ENCODE peak calls at places on chromosomes 12 and 14, in six cellular contexts. O is GM12878, I is K562, Q is SK-N-SH, Z is H1, W is HepG2. T is an unnamed sample.

GRCh38 chr12:203462-204260 is 10.3 kb downstream of the SLC6A12 start:
- DNase-seq in Q (peak; percentile 93), I (peak; percentile 62), W (no peak), Z (no peak), O (no peak), T (no peak)

GRCh38 chr12:52197371-52198231 is 5.8 kb upstream of the KRT80 start:
- DNase-seq in I (no peak), Z (no peak), Q (no peak), W (no peak), O (no peak), T (peak; percentile 96)

GRCh38 chr14:76346391-76347160 is 29.4 kb upstream of the ESRRB start:
- DNase-seq in Z (no peak), W (peak; percentile 19), I (no peak), Q (no peak), O (peak; percentile 2), T (no peak)

GRCh38 chr14:83463500-83464098 is 1929.9 kb upstream of the SEL1L start:
- DNase-seq in O (no peak), Z (peak; percentile 5), I (peak; percentile 10), Q (peak; percentile 7), W (peak; percentile 12), T (peak; percentile 70)

GRCh38 chr12:126747530-126748149 is 1519.3 kb upstream of the TMEM132C start:
- DNase-seq in I (peak; percentile 81), O (no peak), W (peak; percentile 9), Q (peak; percentile 69), Z (no peak), T (peak; percentile 21)

GRCh38 chr12:99253068-99253467 is 394.5 kb upstream of the GARIN6 start:
- DNase-seq in Z (no peak), Q (peak; percentile 2), O (no peak), W (peak; percentile 7), I (no peak), T (no peak)

GRCh38 chr12:44748950-44749468 is 127.1 kb downstream of the NELL2 start:
- DNase-seq in Z (no peak), W (no peak), O (no peak), I (no peak), Q (no peak), T (no peak)

GRCh38 chr14:91554535-91555332 is 44.6 kb upstream of the PPP4R3A start:
- DNase-seq in O (no peak), Q (no peak), I (no peak), Z (no peak), W (peak; percentile 82), T (no peak)

GRCh38 chr14:77151918-77152588 is 10.5 kb upstream of the ZDHHC22 start:
- DNase-seq in I (peak; percentile 19), O (no peak), Z (no peak), Q (peak; percentile 61), W (no peak), T (no peak)

GRCh38 chr12:10016881-10017280 is 6.5 kb downstream of the CLEC12B start:
- DNase-seq in I (no peak), W (no peak), Q (no peak), Z (no peak), O (no peak), T (no peak)

GRCh38 chr12:32896438-32897275 is at the start of gene PKP2:
- DNase-seq in W (peak; percentile 80), O (no peak), Z (peak; percentile 70), Q (peak; percentile 96), I (peak; percentile 97), T (no peak)

GRCh38 chr12:12636641-12637040 is 25.0 kb downstream of the CREBL2 start:
- DNase-seq in O (no peak), Z (no peak), Q (no peak), I (no peak), W (no peak), T (no peak)

GRCh38 chr14:69620211-69620611 is 8.8 kb downstream of the SUSD6 start:
- DNase-seq in W (no peak), Q (no peak), O (no peak), I (no peak), Z (no peak), T (peak; percentile 23)

GRCh38 chr14:99254391-99255009 is 17.5 kb downstream of the BCL11B start:
- DNase-seq in Q (no peak), Z (no peak), O (no peak), I (no peak), W (no peak), T (no peak)

GRCh38 chr14:99252443-99252939 is 19.5 kb downstream of the BCL11B start:
- DNase-seq in O (no peak), Z (no peak), I (no peak), Q (no peak), W (no peak), T (no peak)

GRCh38 chr14:99252940-99253868 is 18.8 kb downstream of the BCL11B start:
- DNase-seq in Q (no peak), Z (no peak), I (no peak), W (no peak), O (no peak), T (no peak)

GRCh38 chr14:99255621-99256482 is 16.1 kb downstream of the BCL11B start:
- DNase-seq in W (no peak), I (no peak), Z (no peak), Q (no peak), O (no peak), T (no peak)

DNA sequence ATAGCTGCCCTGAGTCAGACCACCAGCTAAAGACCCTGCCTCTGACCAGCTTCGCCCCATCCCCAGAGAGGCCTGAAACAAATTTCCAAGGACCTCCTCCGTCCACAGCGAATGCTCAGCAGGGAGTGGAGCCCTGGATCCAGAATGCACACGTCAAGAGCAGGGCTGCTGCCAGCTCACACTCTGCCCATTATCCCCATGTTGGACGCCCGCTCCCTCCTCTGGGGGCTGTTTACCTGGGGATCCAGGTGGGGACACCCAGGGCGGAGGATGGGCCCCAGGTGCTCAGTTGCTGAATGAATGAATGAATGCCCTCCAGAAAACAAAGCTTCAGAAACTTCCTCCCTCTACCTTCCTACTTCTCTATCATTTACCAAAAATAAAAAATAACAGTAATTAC is 18.1 kb downstream of the BCL11B start:
- DNase-seq in W (no peak), Z (no peak), O (no peak), Q (no peak), I (no peak), T (no peak)
- H3K27ac ChIP-seq in W (no peak overlapping the region), Z (no peak overlapping the region), O (no peak overlapping the region), Q (no peak overlapping the region), I (no peak overlapping the region), T (no peak overlapping the region)

GRCh38 chr14:103078420-103078749 is 5.6 kb upstream of the LBHD2 start:
- DNase-seq in I (peak; percentile 67), Z (peak; percentile 60), O (peak; percentile 48), Q (peak; percentile 86), W (peak; percentile 73), T (peak; percentile 67)
- TF ChIP-seq CTCF in I (peak; percentile 81), Z (peak; percentile 90), O (peak; percentile 75), Q (peak; percentile 70), W (peak; percentile 92), T (peak; percentile 91)

DNA sequence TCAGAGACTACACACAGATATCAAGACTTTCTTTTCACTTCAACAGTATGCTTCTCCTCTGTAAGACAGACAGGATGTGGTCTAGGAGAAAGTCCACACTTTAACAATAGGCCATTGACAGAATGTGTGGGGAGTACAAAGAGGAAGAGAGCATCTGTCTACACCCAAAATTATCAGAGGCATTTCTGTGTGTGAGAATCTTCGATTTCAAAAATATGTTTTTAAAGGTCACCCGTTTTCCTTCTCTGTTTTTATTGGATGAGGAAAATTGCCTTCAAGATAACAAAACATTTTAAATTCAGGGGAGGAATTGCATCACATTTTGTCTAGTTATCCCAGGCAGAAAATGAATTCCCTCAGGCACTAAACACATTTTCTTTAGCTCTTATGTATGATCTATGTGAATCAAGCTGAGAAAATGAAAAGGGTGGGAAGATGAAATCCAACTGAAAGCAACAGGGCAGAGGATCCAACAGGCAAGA is 16.4 kb downstream of the NAV3 start:
- DNase-seq in I (no peak), Q (no peak), O (peak; percentile 75), W (no peak), Z (no peak), T (no peak)
- TF ChIP-seq GABPA in I (no peak), Q (no peak), O (peak; percentile 48), W (no peak), Z (no peak), T (no peak)

DNA sequence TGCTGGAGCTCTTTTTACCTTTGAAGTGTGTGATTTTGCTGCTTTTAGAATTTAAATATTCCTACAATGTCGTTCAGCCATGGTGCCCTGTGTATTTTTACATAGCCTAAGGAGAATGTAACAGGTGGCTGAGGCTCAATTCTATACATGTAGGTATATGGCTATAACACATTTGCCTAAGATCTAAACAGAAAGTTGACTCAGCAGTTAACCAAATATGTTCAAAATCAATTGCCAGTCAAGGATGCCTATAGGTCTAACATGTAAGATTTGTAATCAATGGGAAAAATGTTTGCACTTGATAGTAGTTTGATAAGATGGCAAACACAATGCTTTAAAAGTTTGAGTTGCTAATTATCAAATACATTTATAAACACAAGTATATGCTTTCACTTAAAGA is 8.2 kb downstream of the PAWR start:
- DNase-seq in W (no peak), Z (no peak), O (no peak), I (no peak), Q (no peak), T (no peak)
- H3K27ac ChIP-seq in W (no peak overlapping the region), Z (no peak overlapping the region), O (no peak overlapping the region), I (no peak overlapping the region), Q (no peak overlapping the region), T (no peak overlapping the region)

GRCh38 chr14:98946995-98947394 is 325.0 kb downstream of the BCL11B start:
- DNase-seq in W (no peak), Z (no peak), O (no peak), Q (no peak), I (no peak), T (no peak)

GRCh38 chr14:98943907-98944306 is 328.1 kb downstream of the BCL11B start:
- DNase-seq in Q (no peak), O (no peak), Z (no peak), W (no peak), I (no peak), T (no peak)

GRCh38 chr14:98947911-98948595 is 323.9 kb downstream of the BCL11B start:
- DNase-seq in Q (no peak), O (no peak), I (no peak), W (no peak), Z (no peak), T (no peak)

GRCh38 chr14:98944989-98945388 is 327.0 kb downstream of the BCL11B start:
- DNase-seq in I (no peak), O (no peak), Z (no peak), Q (no peak), W (no peak), T (no peak)

GRCh38 chr14:98945611-98946570 is 326.1 kb downstream of the BCL11B start:
- DNase-seq in W (no peak), O (no peak), Q (no peak), Z (no peak), I (no peak), T (no peak)
- TF ChIP-seq CTCF in W (no peak), O (no peak), Q (no peak), Z (no peak), I (no peak), T (no peak)